ENCODE peak calls at places on chromosomes 3 and 15, in four cellular contexts. N is Panc1, Q is HL-60, B is endothelial cell of umbilical vein. U is an unnamed sample.
A peak's percentile ranks its signal among the peaks of the same experiment; 100 is the strongest.

GRCh38 chr3:26350853-26351252 is 271.7 kb upstream of the LRRC3B start:
- DNase-seq in N (no peak), Q (no peak), B (no peak), U (no peak)

GRCh38 chr15:84981711-84982300 is at the start of gene PDE8A:
- DNase-seq in N (no peak), Q (peak; percentile 28), B (peak; percentile 57), U (no peak)

GRCh38 chr15:36479200-36479896 is 100.1 kb upstream of the CDIN1 start:
- DNase-seq in N (no peak), Q (no peak), B (no peak), U (no peak)

GRCh38 chr3:150699068-150699635 is 4.6 kb downstream of the ERICH6 start:
- DNase-seq in N (no peak), Q (no peak), B (peak; percentile 10), U (no peak)

GRCh38 chr15:80834906-80835305 is 55.7 kb downstream of the CEMIP start:
- DNase-seq in N (no peak), Q (no peak), B (no peak), U (no peak)

GRCh38 chr15:29788433-29789034 is 33.7 kb downstream of the TJP1 start:
- DNase-seq in N (no peak), Q (no peak), B (no peak), U (no peak)

GRCh38 chr3:155548194-155548593 is 196.7 kb downstream of the PLCH1 start:
- DNase-seq in N (no peak), Q (no peak), B (no peak), U (no peak)

GRCh38 chr3:88149146-88149515 is 628 bp upstream of the C3orf38 start:
- DNase-seq in N (peak; percentile 5), Q (peak; percentile 54), B (no peak), U (no peak)

GRCh38 chr3:17946619-17947018 is 204.2 kb upstream of the TBC1D5 start:
- DNase-seq in N (no peak), Q (no peak), B (no peak), U (no peak)

GRCh38 chr15:61025746-61026256 is 203.3 kb downstream of the RORA start:
- DNase-seq in N (no peak), Q (no peak), B (no peak), U (no peak)

GRCh38 chr3:69809076-69809835 is 70.0 kb downstream of the MITF start:
- DNase-seq in N (no peak), Q (no peak), B (peak; percentile 12), U (no peak)

GRCh38 chr3:123376451-123377172 is 72.3 kb downstream of the ADCY5 start:
- DNase-seq in N (no peak), Q (no peak), B (no peak), U (peak; percentile 65)

GRCh38 chr3:126029241-126029640 is 54.7 kb downstream of the SLC41A3 start:
- DNase-seq in N (no peak), Q (no peak), B (no peak), U (no peak)

GRCh38 chr3:146130881-146131371 is 30.1 kb downstream of the PLOD2 start:
- DNase-seq in N (no peak), Q (no peak), B (no peak), U (no peak)

GRCh38 chr3:33006081-33006480 is 54.6 kb downstream of the CCR4 start:
- DNase-seq in N (no peak), Q (no peak), B (no peak), U (no peak)

GRCh38 chr3:71680588-71680987 is 44.6 kb downstream of the EIF4E3 start:
- DNase-seq in N (no peak), Q (no peak), B (peak; percentile 17), U (no peak)

GRCh38 chr3:14803981-14804834 is 14.6 kb upstream of the FGD5 start:
- DNase-seq in N (no peak), Q (no peak), B (peak; percentile 90), U (no peak)

GRCh38 chr3:34856577-34856976 is 782.7 kb upstream of the ARPP21 start:
- DNase-seq in N (no peak), Q (no peak), B (no peak), U (no peak)

GRCh38 chr3:175932586-175932985 is 1073.5 kb downstream of the NAALADL2 start:
- DNase-seq in N (no peak), Q (no peak), B (no peak), U (no peak)

GRCh38 chr15:29103825-29104565 is 165.6 kb downstream of the NSMCE3 start:
- DNase-seq in N (no peak), Q (peak; percentile 40), B (peak; percentile 79), U (peak; percentile 36)

GRCh38 chr3:111541911-111542483 is at the start of gene CD96:
- DNase-seq in N (no peak), Q (no peak), B (no peak), U (no peak)

GRCh38 chr3:150547045-150547753 is 612 bp downstream of the EIF2A start:
- DNase-seq in N (no peak), Q (no peak), B (no peak), U (no peak)

GRCh38 chr15:94238539-94239118 is 7.3 kb downstream of the MCTP2 start:
- DNase-seq in N (no peak), Q (peak; percentile 54), B (no peak), U (no peak)

GRCh38 chr3:148331111-148331818 is 366.4 kb upstream of the AGTR1 start:
- DNase-seq in N (no peak), Q (no peak), B (no peak), U (no peak)

GRCh38 chr15:66006986-66007385 is 137.7 kb downstream of the RAB11A start:
- DNase-seq in N (no peak), Q (no peak), B (no peak), U (no peak)

GRCh38 chr3:105676621-105677300 is 192.1 kb downstream of the CBLB start:
- DNase-seq in N (no peak), Q (no peak), B (no peak), U (no peak)

GRCh38 chr3:192571197-192571791 is 156.0 kb downstream of the FGF12 start:
- DNase-seq in N (peak; percentile 17), Q (no peak), B (peak; percentile 72), U (peak; percentile 65)

GRCh38 chr15:31609243-31609642 is 282.6 kb downstream of the KLF13 start:
- DNase-seq in N (no peak), Q (no peak), B (no peak), U (no peak)

GRCh38 chr15:99128411-99128810 is 23.5 kb downstream of the SYNM start:
- DNase-seq in N (no peak), Q (no peak), B (no peak), U (no peak)

GRCh38 chr15:27804569-27805260 is 294.4 kb downstream of the OCA2 start:
- DNase-seq in N (no peak), Q (no peak), B (no peak), U (no peak)

GRCh38 chr15:57323806-57324589 is 52.3 kb upstream of the CGNL1 start:
- DNase-seq in N (no peak), Q (no peak), B (no peak), U (no peak)

GRCh38 chr3:48411041-48411588 is 18.8 kb downstream of the PLXNB1 start:
- DNase-seq in N (no peak), Q (no peak), B (no peak), U (peak; percentile 16)

GRCh38 chr3:99895106-99895705 is 77.5 kb downstream of the CMSS1 start:
- DNase-seq in N (no peak), Q (peak; percentile 64), B (no peak), U (no peak)

GRCh38 chr3:110180733-110181132 is 843.4 kb upstream of the DPPA4 start:
- DNase-seq in N (no peak), Q (no peak), B (no peak), U (no peak)

GRCh38 chr3:184371570-184372018 is 6.4 kb downstream of the THPO start:
- DNase-seq in N (peak; percentile 84), Q (peak; percentile 81), B (peak; percentile 92), U (peak; percentile 70)

GRCh38 chr15:100781961-100782525 is 97.6 kb upstream of the ALDH1A3 start:
- DNase-seq in N (no peak), Q (no peak), B (no peak), U (peak; percentile 9)

GRCh38 chr3:174125267-174125844 is 727.8 kb downstream of the NLGN1 start:
- DNase-seq in N (no peak), Q (peak; percentile 3), B (peak; percentile 60), U (no peak)

GRCh38 chr15:77001966-77002365 is 7.0 kb downstream of the PSTPIP1 start:
- DNase-seq in N (no peak), Q (no peak), B (no peak), U (no peak)

GRCh38 chr3:38120690-38121450 is 16.1 kb downstream of the ACAA1 start:
- DNase-seq in N (no peak), Q (no peak), B (no peak), U (no peak)
- TF ChIP-seq POLR2AphosphoS5 in N (no peak), Q (no peak), B (no peak), U (no peak)

DNA sequence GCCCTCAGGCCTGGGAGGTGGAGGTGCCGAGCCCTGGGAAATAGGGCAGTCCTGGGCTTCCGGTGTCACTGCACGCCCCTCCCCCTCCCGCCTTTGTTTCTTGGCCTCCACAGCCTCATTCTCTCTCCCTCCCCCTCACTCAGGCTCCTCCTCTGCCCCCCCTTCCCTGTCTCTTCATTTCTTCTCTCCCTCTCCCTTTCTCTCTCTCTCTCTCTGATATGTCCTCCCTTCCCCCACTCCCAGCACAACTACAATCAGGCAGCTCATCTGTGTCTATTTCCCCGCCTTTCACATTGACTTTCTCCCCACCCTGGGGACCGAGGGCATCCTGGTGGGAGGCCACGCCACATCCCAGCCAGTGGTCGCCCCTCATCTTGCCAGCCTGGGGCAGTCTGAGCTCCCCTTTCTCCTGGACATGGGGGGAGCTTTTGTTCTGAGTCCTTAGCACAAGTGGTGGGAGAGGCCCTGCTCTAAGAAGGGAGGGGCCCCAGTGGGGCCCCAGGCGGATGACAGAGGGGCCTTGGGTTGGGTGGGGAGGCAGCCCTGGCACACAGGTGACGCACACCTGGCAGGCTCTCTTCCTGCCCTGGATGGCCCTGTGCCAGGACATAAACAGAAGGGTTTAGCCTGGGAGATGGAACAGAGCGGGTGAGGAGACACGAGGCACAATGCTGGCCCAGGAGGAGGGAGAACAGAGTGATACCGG is 40.1 kb downstream of the IDH2 start:
- DNase-seq in N (no peak), Q (peak; percentile 54), B (no peak), U (peak; percentile 77)
- TF ChIP-seq POLR2AphosphoS5 in N (no peak), Q (no peak), B (no peak), U (no peak)

DNA sequence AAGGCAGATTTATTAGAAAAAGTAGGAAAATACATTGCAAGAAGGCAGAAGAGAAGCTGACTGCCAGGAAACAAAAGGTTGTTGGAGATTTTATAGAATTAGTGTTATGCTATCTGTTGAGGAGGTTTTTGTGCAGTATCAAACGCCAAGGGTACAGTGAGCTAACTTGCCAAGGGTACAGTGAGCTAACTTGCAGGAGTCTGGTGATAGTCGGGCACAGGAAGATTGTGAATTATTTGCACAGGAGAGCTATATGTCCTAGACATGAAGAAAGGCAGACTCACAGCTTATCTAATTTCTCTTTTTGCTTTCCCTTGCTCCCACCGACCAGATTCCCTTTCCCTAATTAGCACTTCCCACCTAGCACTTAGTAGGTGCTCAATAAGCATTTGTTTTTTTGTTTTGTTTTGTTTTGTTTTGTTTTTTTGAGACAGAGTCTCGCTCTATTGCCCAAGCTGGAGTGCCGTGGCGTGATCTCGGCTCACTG is 2.7 kb upstream of the CSK start:
- DNase-seq in N (no peak), Q (no peak), B (no peak), U (no peak)
- TF ChIP-seq POLR2AphosphoS5 in N (no peak), Q (no peak), B (no peak), U (no peak)

GRCh38 chr3:165643433-165643824 is 193.8 kb downstream of the BCHE start:
- DNase-seq in N (no peak), Q (no peak), B (no peak), U (no peak)

GRCh38 chr3:165641569-165642310 is 195.5 kb downstream of the BCHE start:
- DNase-seq in N (no peak), Q (no peak), B (peak; percentile 63), U (no peak)

GRCh38 chr3:165645191-165645590 is 192.0 kb downstream of the BCHE start:
- DNase-seq in N (no peak), Q (no peak), B (no peak), U (no peak)

GRCh38 chr3:165642761-165643432 is 194.3 kb downstream of the BCHE start:
- DNase-seq in N (peak; percentile 91), Q (no peak), B (peak; percentile 96), U (no peak)

GRCh38 chr3:165644331-165644730 is 192.9 kb downstream of the BCHE start:
- DNase-seq in N (no peak), Q (no peak), B (no peak), U (no peak)
- TF ChIP-seq POLR2AphosphoS5 in N (no peak), Q (no peak), B (no peak), U (no peak)